ENCODE peak calls at places on chromosomes 1 and 21, in nine cellular contexts. I is GM04504; W is T-helper 1 cell; N is GDM1; T is cardiac fibroblast; R is ELR; P is activated effector memory CD4-positive, alpha-beta T cell treated with anti-CD3 and anti-CD28 coated beads, Interleukin-2, amount 50 U/mL, for 16 hours; F is astrocyte of the spinal cord; G is activated T-cell treated with anti-CD3 and anti-CD28 coated beads for 1 hour. Z is an unnamed sample.

GRCh38 chr1:38941527-38942019 is at the start of gene RHBDL2:
- DNase-seq in G (no peak), T (peak; percentile 69), P (no peak), R (peak; percentile 19), I (peak; percentile 27), N (no peak), F (peak; percentile 20), W (no peak), Z (no peak)

GRCh38 chr1:22860414-22860800 is 112.3 kb downstream of the LACTBL1 start:
- DNase-seq in N (no peak), R (no peak), W (no peak), I (no peak), P (no peak), F (no peak), T (no peak), G (no peak), Z (no peak)

GRCh38 chr1:153752561-153753195 is 22.5 kb upstream of the SLC27A3 start:
- DNase-seq in T (peak; percentile 83), N (no peak), R (peak; percentile 65), W (no peak), G (no peak), I (no peak), P (no peak), F (peak; percentile 23), Z (no peak)

GRCh38 chr1:7991504-7992440 is 30.3 kb downstream of the PARK7 start:
- DNase-seq in G (no peak), R (no peak), N (no peak), W (no peak), F (no peak), I (no peak), P (no peak), T (no peak), Z (no peak)

GRCh38 chr1:11610629-11611180 is 43.5 kb downstream of the FBXO2 start:
- DNase-seq in I (no peak), F (no peak), N (no peak), W (no peak), T (no peak), R (no peak), P (no peak), G (no peak), Z (no peak)

GRCh38 chr1:218380125-218380977 is 35.2 kb downstream of the TGFB2 start:
- DNase-seq in R (peak; percentile 86), I (peak; percentile 77), W (no peak), F (peak; percentile 83), T (peak; percentile 83), G (no peak), P (no peak), N (no peak), Z (peak; percentile 74)

GRCh38 chr21:14591882-14592281 is 45.8 kb upstream of the SAMSN1 start:
- DNase-seq in W (no peak), P (no peak), N (no peak), R (no peak), I (no peak), G (no peak), F (peak; percentile 82), T (peak; percentile 95), Z (no peak)

GRCh38 chr1:8523641-8524206 is 205.8 kb downstream of the SLC45A1 start:
- DNase-seq in I (no peak), W (no peak), T (no peak), F (no peak), R (no peak), P (no peak), G (no peak), N (no peak), Z (no peak)

GRCh38 chr1:1356796-1357401 is 1.5 kb downstream of the MXRA8 start:
- DNase-seq in T (no peak), P (no peak), G (no peak), N (no peak), R (peak; percentile 56), F (no peak), W (no peak), I (no peak), Z (no peak)

GRCh38 chr1:167904641-167905040 is 9.3 kb downstream of the ADCY10 start:
- DNase-seq in G (no peak), N (no peak), T (peak; percentile 62), P (no peak), F (peak; percentile 58), I (peak; percentile 36), W (no peak), R (peak; percentile 90), Z (peak; percentile 48)

GRCh38 chr1:198672124-198672523 is 33.3 kb downstream of the PTPRC start:
- DNase-seq in F (no peak), G (no peak), R (peak; percentile 88), N (no peak), T (peak; percentile 75), W (no peak), P (no peak), I (peak; percentile 53), Z (peak; percentile 48)

GRCh38 chr21:25283720-25284119 is 323.6 kb downstream of the MRPL39 start:
- DNase-seq in N (no peak), W (no peak), P (no peak), T (peak; percentile 77), F (peak; percentile 37), I (peak; percentile 13), R (peak; percentile 67), G (no peak), Z (no peak)

GRCh38 chr21:32206631-32207030 is 72.2 kb downstream of the MIS18A start:
- DNase-seq in P (no peak), I (no peak), N (no peak), G (no peak), T (no peak), W (no peak), F (no peak), R (no peak), Z (no peak)

Z was measured in HTR-8/SVneo.